ENCODE peak calls at places on chromosomes 4 and X, in seven cellular contexts. One of them, this sample, is unnamed.

GRCh38 chrX:53526999-53527398 is 92.8 kb upstream of the HSD17B10 start:
- DNase-seq in body of pancreas: no peak
- DNase-seq in CD8-positive, alpha-beta T cell: no peak
- DNase-seq in psoas muscle: no peak
- DNase-seq in GM06990: no peak
- DNase-seq in GM10248: no peak
- DNase-seq in cardiac muscle cell: no peak
- DNase-seq in this sample: no peak

GRCh38 chr4:70613182-70613892 is 15.2 kb upstream of the ENAM start:
- DNase-seq in body of pancreas: no peak
- DNase-seq in CD8-positive, alpha-beta T cell: no peak
- DNase-seq in psoas muscle: no peak
- DNase-seq in GM06990: no peak
- DNase-seq in GM10248: no peak
- DNase-seq in cardiac muscle cell: no peak
- DNase-seq in this sample: no peak

GRCh38 chrX:54534271-54534670 is 4.3 kb downstream of the GNL3L start:
- DNase-seq in body of pancreas: no peak
- DNase-seq in CD8-positive, alpha-beta T cell: no peak
- DNase-seq in psoas muscle: no peak
- DNase-seq in GM06990: no peak
- DNase-seq in GM10248: no peak
- DNase-seq in cardiac muscle cell: no peak
- DNase-seq in this sample: no peak

GRCh38 chrX:17028381-17028780 is 81.9 kb downstream of the REPS2 start:
- DNase-seq in body of pancreas: no peak
- DNase-seq in CD8-positive, alpha-beta T cell: no peak
- DNase-seq in psoas muscle: no peak
- DNase-seq in GM06990: no peak
- DNase-seq in GM10248: no peak
- DNase-seq in cardiac muscle cell: no peak
- DNase-seq in this sample: no peak

GRCh38 chr4:106541253-106541652 is 172.7 kb upstream of the GIMD1 start:
- DNase-seq in body of pancreas: no peak
- DNase-seq in CD8-positive, alpha-beta T cell: no peak
- DNase-seq in psoas muscle: no peak
- DNase-seq in GM06990: no peak
- DNase-seq in GM10248: no peak
- DNase-seq in cardiac muscle cell: peak
- DNase-seq in this sample: no peak

GRCh38 chrX:71859637-71860036 is 51.0 kb upstream of the NHSL2 start:
- DNase-seq in body of pancreas: peak
- DNase-seq in CD8-positive, alpha-beta T cell: peak
- DNase-seq in psoas muscle: no peak
- DNase-seq in GM06990: no peak
- DNase-seq in GM10248: no peak
- DNase-seq in cardiac muscle cell: peak
- DNase-seq in this sample: peak

GRCh38 chr4:15488658-15489470 is 19.2 kb downstream of the CC2D2A start:
- DNase-seq in body of pancreas: no peak
- DNase-seq in CD8-positive, alpha-beta T cell: no peak
- DNase-seq in psoas muscle: no peak
- DNase-seq in GM06990: no peak
- DNase-seq in GM10248: no peak
- DNase-seq in cardiac muscle cell: peak
- DNase-seq in this sample: no peak

GRCh38 chr4:26985836-26986235 is 125.2 kb downstream of the STIM2 start:
- DNase-seq in body of pancreas: no peak
- DNase-seq in CD8-positive, alpha-beta T cell: no peak
- DNase-seq in psoas muscle: no peak
- DNase-seq in GM06990: no peak
- DNase-seq in GM10248: peak
- DNase-seq in cardiac muscle cell: peak
- DNase-seq in this sample: peak

GRCh38 chrX:12702509-12703091 is 88.6 kb upstream of the PRPS2 start:
- DNase-seq in body of pancreas: peak
- DNase-seq in CD8-positive, alpha-beta T cell: no peak
- DNase-seq in psoas muscle: no peak
- DNase-seq in GM06990: no peak
- DNase-seq in GM10248: no peak
- DNase-seq in cardiac muscle cell: peak
- DNase-seq in this sample: peak

GRCh38 chr4:82519776-82520175 is 42.0 kb downstream of the TMEM150C start:
- DNase-seq in body of pancreas: no peak
- DNase-seq in CD8-positive, alpha-beta T cell: no peak
- DNase-seq in psoas muscle: no peak
- DNase-seq in GM06990: no peak
- DNase-seq in GM10248: no peak
- DNase-seq in cardiac muscle cell: peak
- DNase-seq in this sample: no peak

GRCh38 chrX:70174754-70175153 is 2.5 kb upstream of the DGAT2L6 start:
- DNase-seq in body of pancreas: no peak
- DNase-seq in CD8-positive, alpha-beta T cell: no peak
- DNase-seq in psoas muscle: no peak
- DNase-seq in GM06990: no peak
- DNase-seq in GM10248: no peak
- DNase-seq in cardiac muscle cell: peak
- DNase-seq in this sample: no peak

GRCh38 chr4:187908079-187908501 is 87.5 kb upstream of the ZFP42 start:
- DNase-seq in body of pancreas: no peak
- DNase-seq in CD8-positive, alpha-beta T cell: no peak
- DNase-seq in psoas muscle: no peak
- DNase-seq in GM06990: no peak
- DNase-seq in GM10248: no peak
- DNase-seq in cardiac muscle cell: peak
- DNase-seq in this sample: no peak

GRCh38 chr4:5747746-5748365 is 36.9 kb downstream of the EVC start:
- DNase-seq in body of pancreas: no peak
- DNase-seq in CD8-positive, alpha-beta T cell: no peak
- DNase-seq in psoas muscle: no peak
- DNase-seq in GM06990: no peak
- DNase-seq in GM10248: no peak
- DNase-seq in cardiac muscle cell: peak
- DNase-seq in this sample: no peak

GRCh38 chrX:107448625-107449468 is 605 bp upstream of the FRMPD3 start:
- DNase-seq in body of pancreas: no peak
- DNase-seq in CD8-positive, alpha-beta T cell: no peak
- DNase-seq in psoas muscle: no peak
- DNase-seq in GM06990: peak
- DNase-seq in GM10248: no peak
- DNase-seq in cardiac muscle cell: no peak
- DNase-seq in this sample: peak

GRCh38 chrX:69321789-69322188 is 156.5 kb upstream of the PJA1 start:
- DNase-seq in body of pancreas: no peak
- DNase-seq in CD8-positive, alpha-beta T cell: no peak
- DNase-seq in psoas muscle: no peak
- DNase-seq in GM06990: no peak
- DNase-seq in GM10248: no peak
- DNase-seq in cardiac muscle cell: no peak
- DNase-seq in this sample: no peak

GRCh38 chr4:38310446-38311043 is 350.3 kb downstream of the PTTG2 start:
- DNase-seq in body of pancreas: no peak
- DNase-seq in CD8-positive, alpha-beta T cell: peak
- DNase-seq in psoas muscle: no peak
- DNase-seq in GM06990: peak
- DNase-seq in GM10248: peak
- DNase-seq in cardiac muscle cell: no peak
- DNase-seq in this sample: peak

GRCh38 chr4:79923290-79923689 is 149.7 kb downstream of the ANTXR2 start:
- DNase-seq in body of pancreas: no peak
- DNase-seq in CD8-positive, alpha-beta T cell: no peak
- DNase-seq in psoas muscle: no peak
- DNase-seq in GM06990: no peak
- DNase-seq in GM10248: no peak
- DNase-seq in cardiac muscle cell: no peak
- DNase-seq in this sample: no peak

GRCh38 chrX:49071877-49072711 is 1.7 kb downstream of the PRAF2 start:
- DNase-seq in body of pancreas: peak
- DNase-seq in CD8-positive, alpha-beta T cell: no peak
- DNase-seq in psoas muscle: peak
- DNase-seq in GM06990: no peak
- DNase-seq in GM10248: no peak
- DNase-seq in cardiac muscle cell: peak
- DNase-seq in this sample: no peak

GRCh38 chr4:16524379-16524778 is 298.1 kb upstream of the TAPT1 start:
- DNase-seq in body of pancreas: no peak
- DNase-seq in CD8-positive, alpha-beta T cell: no peak
- DNase-seq in psoas muscle: no peak
- DNase-seq in GM06990: no peak
- DNase-seq in GM10248: no peak
- DNase-seq in cardiac muscle cell: no peak
- DNase-seq in this sample: no peak

GRCh38 chrX:17459008-17459407 is 84.0 kb downstream of the NHS start:
- DNase-seq in body of pancreas: no peak
- DNase-seq in CD8-positive, alpha-beta T cell: no peak
- DNase-seq in psoas muscle: peak
- DNase-seq in GM06990: no peak
- DNase-seq in GM10248: no peak
- DNase-seq in cardiac muscle cell: peak
- DNase-seq in this sample: no peak

GRCh38 chr4:13984996-13985780 is 357.7 kb upstream of the BOD1L1 start:
- DNase-seq in body of pancreas: no peak
- DNase-seq in CD8-positive, alpha-beta T cell: no peak
- DNase-seq in psoas muscle: no peak
- DNase-seq in GM06990: no peak
- DNase-seq in GM10248: no peak
- DNase-seq in cardiac muscle cell: peak
- DNase-seq in this sample: no peak

GRCh38 chr4:55183926-55184599 is 58.7 kb upstream of the KDR start:
- DNase-seq in body of pancreas: no peak
- DNase-seq in CD8-positive, alpha-beta T cell: no peak
- DNase-seq in psoas muscle: no peak
- DNase-seq in GM06990: no peak
- DNase-seq in GM10248: no peak
- DNase-seq in cardiac muscle cell: peak
- DNase-seq in this sample: no peak

GRCh38 chr4:186032259-186032658 is 36.7 kb upstream of the TLR3 start:
- DNase-seq in body of pancreas: no peak
- DNase-seq in CD8-positive, alpha-beta T cell: no peak
- DNase-seq in psoas muscle: no peak
- DNase-seq in GM06990: no peak
- DNase-seq in GM10248: no peak
- DNase-seq in cardiac muscle cell: no peak
- DNase-seq in this sample: no peak
- TF ChIP-seq CTCF in body of pancreas: no peak
- TF ChIP-seq CTCF in CD8-positive, alpha-beta T cell: no peak
- TF ChIP-seq CTCF in psoas muscle: no peak
- TF ChIP-seq CTCF in GM06990: peak
- TF ChIP-seq CTCF in GM10248: no peak
- TF ChIP-seq CTCF in cardiac muscle cell: peak
- TF ChIP-seq CTCF in this sample: no peak

GRCh38 chr4:2534904-2535385 is 1.5 kb upstream of the FAM193A start:
- DNase-seq in body of pancreas: no peak
- DNase-seq in CD8-positive, alpha-beta T cell: no peak
- DNase-seq in psoas muscle: no peak
- DNase-seq in GM06990: no peak
- DNase-seq in GM10248: no peak
- DNase-seq in cardiac muscle cell: no peak
- DNase-seq in this sample: peak
- TF ChIP-seq CTCF in body of pancreas: no peak
- TF ChIP-seq CTCF in CD8-positive, alpha-beta T cell: no peak
- TF ChIP-seq CTCF in psoas muscle: no peak
- TF ChIP-seq CTCF in GM06990: no peak
- TF ChIP-seq CTCF in GM10248: no peak
- TF ChIP-seq CTCF in cardiac muscle cell: no peak
- TF ChIP-seq CTCF in this sample: no peak

GRCh38 chrX:23623797-23624196 is 43.5 kb upstream of the PRDX4 start:
- DNase-seq in body of pancreas: no peak
- DNase-seq in CD8-positive, alpha-beta T cell: no peak
- DNase-seq in psoas muscle: no peak
- DNase-seq in GM06990: no peak
- DNase-seq in GM10248: no peak
- DNase-seq in cardiac muscle cell: no peak
- DNase-seq in this sample: no peak

GRCh38 chrX:23621621-23622265 is 45.5 kb upstream of the PRDX4 start:
- DNase-seq in body of pancreas: no peak
- DNase-seq in CD8-positive, alpha-beta T cell: no peak
- DNase-seq in psoas muscle: no peak
- DNase-seq in GM06990: no peak
- DNase-seq in GM10248: no peak
- DNase-seq in cardiac muscle cell: no peak
- DNase-seq in this sample: no peak

GRCh38 chrX:23631136-23631535 is 36.2 kb upstream of the PRDX4 start:
- DNase-seq in body of pancreas: no peak
- DNase-seq in CD8-positive, alpha-beta T cell: no peak
- DNase-seq in psoas muscle: no peak
- DNase-seq in GM06990: no peak
- DNase-seq in GM10248: no peak
- DNase-seq in cardiac muscle cell: no peak
- DNase-seq in this sample: no peak

DNA sequence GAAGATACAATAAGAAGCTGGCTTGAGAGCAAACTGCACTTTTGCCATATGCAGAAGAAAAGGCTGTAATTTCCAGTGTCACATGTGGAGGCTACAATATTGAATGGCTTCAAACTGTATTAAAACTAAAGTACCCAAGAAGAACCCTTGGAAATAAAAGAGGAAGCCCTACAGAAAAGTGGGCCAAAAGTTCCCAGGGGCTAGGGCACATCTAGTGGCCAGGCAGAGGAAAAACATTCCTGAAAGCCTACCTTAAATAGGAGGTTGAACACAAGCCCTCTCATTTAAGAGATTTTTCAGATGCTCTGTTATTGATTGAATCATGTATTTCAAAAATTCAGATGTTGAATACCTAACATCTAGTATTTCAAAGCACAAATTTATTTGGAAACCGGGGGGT is 40.6 kb upstream of the PRDX4 start:
- DNase-seq in body of pancreas: no peak
- DNase-seq in CD8-positive, alpha-beta T cell: no peak
- DNase-seq in psoas muscle: no peak
- DNase-seq in GM06990: no peak
- DNase-seq in GM10248: no peak
- DNase-seq in cardiac muscle cell: no peak
- DNase-seq in this sample: no peak
- TF ChIP-seq CTCF in body of pancreas: no peak
- TF ChIP-seq CTCF in CD8-positive, alpha-beta T cell: no peak
- TF ChIP-seq CTCF in psoas muscle: no peak
- TF ChIP-seq CTCF in GM06990: no peak
- TF ChIP-seq CTCF in GM10248: no peak
- TF ChIP-seq CTCF in cardiac muscle cell: no peak
- TF ChIP-seq CTCF in this sample: no peak

GRCh38 chr4:170229021-170229420 is 139.3 kb upstream of the AADAT start:
- DNase-seq in body of pancreas: no peak
- DNase-seq in CD8-positive, alpha-beta T cell: no peak
- DNase-seq in psoas muscle: no peak
- DNase-seq in GM06990: no peak
- DNase-seq in GM10248: no peak
- DNase-seq in cardiac muscle cell: no peak
- DNase-seq in this sample: no peak
- TF ChIP-seq CTCF in body of pancreas: no peak
- TF ChIP-seq CTCF in CD8-positive, alpha-beta T cell: no peak
- TF ChIP-seq CTCF in psoas muscle: no peak
- TF ChIP-seq CTCF in GM06990: no peak
- TF ChIP-seq CTCF in GM10248: no peak
- TF ChIP-seq CTCF in cardiac muscle cell: no peak
- TF ChIP-seq CTCF in this sample: no peak

DNA sequence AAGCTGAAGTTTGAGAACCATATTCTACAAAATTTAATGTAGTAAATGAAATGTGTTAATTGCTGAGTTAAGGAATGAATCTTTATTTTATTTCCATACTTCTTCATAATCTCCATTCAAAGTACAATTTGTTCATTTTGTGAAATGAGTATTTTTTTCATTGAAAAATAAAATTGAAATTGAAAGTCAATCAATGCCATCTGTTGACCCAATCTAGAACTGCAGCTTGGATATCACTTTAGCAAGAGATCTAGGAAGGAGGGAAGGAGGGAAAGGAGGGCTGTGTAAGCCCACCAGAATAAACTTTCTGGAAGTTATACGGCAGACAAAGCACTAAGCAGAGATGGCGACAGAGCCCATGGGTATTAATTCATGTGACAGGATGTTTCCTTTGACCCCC is 128.4 kb downstream of the ZMAT1 start:
- DNase-seq in body of pancreas: no peak
- DNase-seq in CD8-positive, alpha-beta T cell: no peak
- DNase-seq in psoas muscle: no peak
- DNase-seq in GM06990: no peak
- DNase-seq in GM10248: no peak
- DNase-seq in cardiac muscle cell: peak
- DNase-seq in this sample: no peak
- TF ChIP-seq CTCF in body of pancreas: no peak
- TF ChIP-seq CTCF in CD8-positive, alpha-beta T cell: peak
- TF ChIP-seq CTCF in psoas muscle: peak
- TF ChIP-seq CTCF in GM06990: peak
- TF ChIP-seq CTCF in GM10248: peak
- TF ChIP-seq CTCF in cardiac muscle cell: peak
- TF ChIP-seq CTCF in this sample: peak

This sample was measured in GM12865.